ENCODE peak calls at places on chromosomes 7 and 10, in six cellular contexts. W is bronchial epithelial cell, B is Panc1, E is Calu3, X is HL-60, L is AG10803. J is an unnamed sample.

GRCh38 chr7:39099146-39099545 is 121.4 kb downstream of the POU6F2 start:
- DNase-seq in W (no peak), B (no peak), X (no peak), L (no peak), E (no peak), J (no peak)

GRCh38 chr7:100167912-100168323 is 499 bp downstream of the GAL3ST4 start:
- DNase-seq in X (no peak), W (no peak), B (no peak), E (no peak), L (peak), J (no peak)

GRCh38 chr10:131855396-131855762 is 45.4 kb upstream of the PPP2R2D start:
- DNase-seq in X (no peak), E (no peak), B (no peak), L (no peak), W (no peak), J (no peak)

GRCh38 chr7:24842449-24843241 is 85.4 kb upstream of the GSDME start:
- DNase-seq in B (no peak), W (no peak), L (no peak), E (peak), X (no peak), J (no peak)

GRCh38 chr10:124229516-124230051 is 136.2 kb upstream of the CHST15 start:
- DNase-seq in B (no peak), E (no peak), W (no peak), L (no peak), X (no peak), J (no peak)

GRCh38 chr7:158726277-158726807 is 21.7 kb upstream of the NCAPG2 start:
- DNase-seq in L (no peak), W (no peak), B (no peak), E (no peak), X (no peak), J (no peak)

GRCh38 chr10:74039561-74040145 is 41.7 kb downstream of the VCL start:
- DNase-seq in E (no peak), L (peak), X (peak), W (no peak), B (no peak), J (no peak)

GRCh38 chr10:100780324-100780723 is 34.9 kb downstream of the PAX2 start:
- DNase-seq in X (no peak), W (no peak), B (no peak), L (no peak), E (no peak), J (no peak)

GRCh38 chr7:107111196-107111595 is 57.6 kb upstream of the HBP1 start:
- DNase-seq in B (no peak), E (no peak), W (no peak), X (no peak), L (no peak), J (no peak)

GRCh38 chr7:117854186-117854585 is 19.1 kb downstream of the CTTNBP2 start:
- DNase-seq in E (no peak), B (no peak), X (no peak), W (no peak), L (no peak), J (no peak)

GRCh38 chr7:50665403-50666123 is 100.4 kb upstream of the DDC start:
- DNase-seq in W (no peak), B (no peak), E (no peak), X (no peak), L (no peak), J (no peak)

GRCh38 chr7:89887489-89887888 is 266.8 kb upstream of the STEAP1 start:
- DNase-seq in E (no peak), W (no peak), X (no peak), B (no peak), L (peak), J (no peak)

GRCh38 chr7:27113991-27114866 is 11.7 kb upstream of the HOXA2 start:
- DNase-seq in B (no peak), E (peak), W (no peak), X (no peak), L (no peak), J (no peak)

GRCh38 chr10:24384954-24385353 is 176.0 kb downstream of the KIAA1217 start:
- DNase-seq in B (no peak), X (no peak), E (no peak), L (no peak), W (no peak), J (no peak)

GRCh38 chr7:23021581-23021980 is 7.7 kb upstream of the HYCC1 start:
- DNase-seq in W (no peak), B (no peak), X (no peak), E (no peak), L (no peak), J (no peak)

GRCh38 chr7:66946545-66946944 is 25.5 kb downstream of the TMEM248 start:
- DNase-seq in W (no peak), L (no peak), B (no peak), E (no peak), X (no peak), J (no peak)

GRCh38 chr10:104478380-104478779 is 124.7 kb downstream of the CFAP58 start:
- DNase-seq in E (no peak), W (no peak), B (no peak), L (no peak), X (no peak), J (no peak)

GRCh38 chr7:132480534-132480933 is 95.7 kb downstream of the PLXNA4 start:
- DNase-seq in L (no peak), E (no peak), B (no peak), X (no peak), W (no peak), J (no peak)

GRCh38 chr10:13099144-13099665 is 758 bp upstream of the OPTN start:
- DNase-seq in L (peak), X (no peak), W (peak), E (peak), B (no peak), J (no peak)

GRCh38 chr7:16904086-16904485 is 22.3 kb upstream of the AGR3 start:
- DNase-seq in X (no peak), E (no peak), W (no peak), L (peak), B (no peak), J (no peak)

GRCh38 chr10:97888641-97889262 is 39.1 kb downstream of the GOLGA7B start:
- DNase-seq in W (peak), L (peak), X (no peak), E (peak), B (no peak), J (no peak)

GRCh38 chr10:75283150-75284096 is 47.7 kb upstream of the COMTD1 start:
- DNase-seq in E (no peak), X (no peak), L (peak), W (no peak), B (no peak), J (no peak)

GRCh38 chr7:145105561-145105960 is 269.7 kb upstream of the TPK1 start:
- DNase-seq in X (no peak), B (no peak), L (no peak), E (no peak), W (no peak), J (no peak)

GRCh38 chr10:77641788-77642397 is 4.3 kb upstream of the KCNMA1 start:
- DNase-seq in W (peak), B (peak), L (peak), E (peak), X (peak), J (no peak)

GRCh38 chr10:101851411-101852116 is 8.0 kb upstream of the KCNIP2 start:
- DNase-seq in B (no peak), E (no peak), W (no peak), X (no peak), L (peak), J (no peak)

GRCh38 chr7:117262546-117262945 is 60.3 kb downstream of the WNT2 start:
- DNase-seq in B (no peak), L (no peak), W (peak), E (no peak), X (no peak), J (no peak)

GRCh38 chr7:17159500-17160037 is 138.9 kb upstream of the AHR start:
- DNase-seq in B (no peak), L (no peak), W (no peak), X (no peak), E (no peak), J (no peak)

GRCh38 chr7:1669954-1670893 is at the start of gene ELFN1:
- DNase-seq in B (no peak), L (peak), E (no peak), X (no peak), W (no peak), J (peak)

GRCh38 chr7:64959072-64959747 is 31.6 kb downstream of the ZNF117 start:
- DNase-seq in B (no peak), L (no peak), E (no peak), W (no peak), X (no peak), J (no peak)

GRCh38 chr7:83271212-83272099 is 108.8 kb upstream of the PCLO start:
- DNase-seq in W (peak), X (no peak), E (no peak), L (peak), B (peak), J (no peak)
- TF ChIP-seq CTCF in W (peak), X (no peak), E (no peak), L (peak), B (peak), J (no peak)

DNA sequence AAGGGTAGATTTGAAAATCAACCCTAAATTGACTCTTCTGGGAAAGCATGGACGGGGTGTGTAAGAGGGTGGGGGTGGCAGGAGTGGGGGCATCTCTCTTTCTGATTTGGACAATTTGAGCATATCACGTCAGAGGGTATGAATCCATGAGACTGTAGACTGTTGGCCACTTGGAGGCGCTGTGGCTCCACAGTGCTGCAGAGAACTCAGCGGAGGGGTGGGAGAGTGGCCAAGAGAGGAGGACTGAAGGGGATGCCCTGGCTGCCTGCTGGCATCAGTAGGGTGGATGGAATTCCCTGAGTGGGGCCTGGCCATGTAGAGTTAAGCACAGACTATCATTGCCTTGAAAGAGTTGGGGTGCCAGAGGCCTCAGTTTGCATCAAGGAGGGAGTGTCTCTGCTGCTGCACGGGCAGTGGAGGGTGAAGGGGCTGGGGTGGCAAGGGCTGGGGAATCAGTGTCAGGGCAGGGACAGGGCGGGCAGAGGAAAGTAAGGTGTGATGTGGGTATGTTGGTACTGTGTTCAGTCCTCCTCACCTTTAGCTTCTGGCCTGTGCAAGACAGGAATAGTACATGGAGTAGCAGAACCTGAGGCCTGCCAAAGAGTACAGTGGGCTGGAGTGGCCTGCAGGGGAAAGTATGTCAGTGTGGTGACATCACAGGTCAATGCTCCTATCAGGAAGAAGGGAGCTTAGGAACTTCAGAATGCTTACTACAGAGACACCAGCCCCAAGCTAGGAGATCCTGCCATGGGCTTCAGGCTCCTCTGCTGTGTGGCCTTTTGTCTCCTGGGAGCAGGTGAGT is 133.5 kb upstream of the PRSS58 start:
- DNase-seq in E (no peak), X (no peak), B (no peak), L (no peak), W (no peak), J (no peak)
- TF ChIP-seq CTCF in E (no peak), X (no peak), B (peak), L (peak), W (peak), J (no peak)

DNA sequence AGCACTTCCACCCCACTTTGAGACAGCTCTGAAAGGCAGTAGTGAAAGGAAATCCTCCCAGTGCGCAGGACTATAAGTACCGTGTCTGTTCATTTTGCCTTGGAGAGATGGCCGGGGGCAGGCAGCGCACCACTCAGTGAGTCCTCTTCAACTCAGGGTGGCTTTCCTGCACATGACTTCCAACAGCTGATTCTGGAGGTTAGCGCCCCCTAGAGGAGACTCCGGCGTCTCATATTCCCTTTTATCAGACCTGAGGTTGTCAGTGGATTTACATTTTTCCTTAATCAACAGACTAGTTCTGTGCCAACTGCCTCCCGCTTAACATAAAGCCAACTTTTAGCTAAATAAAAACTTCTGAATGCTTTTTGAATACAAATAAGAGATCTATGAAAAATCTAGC is 101.0 kb downstream of the HERPUD2 start:
- DNase-seq in X (no peak), L (no peak), E (peak), W (no peak), B (no peak), J (no peak)
- TF ChIP-seq CTCF in X (peak), L (peak), E (peak), W (peak), B (peak), J (no peak)

GRCh38 chr10:50310560-50311174 is 59.4 kb upstream of the ASAH2 start:
- DNase-seq in L (no peak), W (peak), B (peak), X (peak), E (peak), J (no peak)
- TF ChIP-seq CTCF in L (peak), W (peak), B (peak), X (peak), E (no peak), J (no peak)

GRCh38 chr10:31188792-31189406 is 130.1 kb upstream of the ZEB1 start:
- DNase-seq in B (no peak), X (no peak), E (no peak), L (peak), W (no peak), J (no peak)

GRCh38 chr10:31187607-31188210 is 131.3 kb upstream of the ZEB1 start:
- DNase-seq in X (no peak), W (no peak), L (no peak), E (no peak), B (no peak), J (no peak)

GRCh38 chr10:31190488-31190887 is 128.5 kb upstream of the ZEB1 start:
- DNase-seq in E (no peak), L (no peak), B (no peak), X (no peak), W (no peak), J (no peak)

GRCh38 chr10:31187182-31187581 is 131.8 kb upstream of the ZEB1 start:
- DNase-seq in W (no peak), X (no peak), L (no peak), E (no peak), B (no peak), J (no peak)

GRCh38 chr10:31186225-31187010 is 132.6 kb upstream of the ZEB1 start:
- DNase-seq in E (peak), X (no peak), L (peak), W (no peak), B (no peak), J (no peak)
- TF ChIP-seq CTCF in E (no peak), X (no peak), L (no peak), W (peak), B (no peak), J (no peak)

DNA sequence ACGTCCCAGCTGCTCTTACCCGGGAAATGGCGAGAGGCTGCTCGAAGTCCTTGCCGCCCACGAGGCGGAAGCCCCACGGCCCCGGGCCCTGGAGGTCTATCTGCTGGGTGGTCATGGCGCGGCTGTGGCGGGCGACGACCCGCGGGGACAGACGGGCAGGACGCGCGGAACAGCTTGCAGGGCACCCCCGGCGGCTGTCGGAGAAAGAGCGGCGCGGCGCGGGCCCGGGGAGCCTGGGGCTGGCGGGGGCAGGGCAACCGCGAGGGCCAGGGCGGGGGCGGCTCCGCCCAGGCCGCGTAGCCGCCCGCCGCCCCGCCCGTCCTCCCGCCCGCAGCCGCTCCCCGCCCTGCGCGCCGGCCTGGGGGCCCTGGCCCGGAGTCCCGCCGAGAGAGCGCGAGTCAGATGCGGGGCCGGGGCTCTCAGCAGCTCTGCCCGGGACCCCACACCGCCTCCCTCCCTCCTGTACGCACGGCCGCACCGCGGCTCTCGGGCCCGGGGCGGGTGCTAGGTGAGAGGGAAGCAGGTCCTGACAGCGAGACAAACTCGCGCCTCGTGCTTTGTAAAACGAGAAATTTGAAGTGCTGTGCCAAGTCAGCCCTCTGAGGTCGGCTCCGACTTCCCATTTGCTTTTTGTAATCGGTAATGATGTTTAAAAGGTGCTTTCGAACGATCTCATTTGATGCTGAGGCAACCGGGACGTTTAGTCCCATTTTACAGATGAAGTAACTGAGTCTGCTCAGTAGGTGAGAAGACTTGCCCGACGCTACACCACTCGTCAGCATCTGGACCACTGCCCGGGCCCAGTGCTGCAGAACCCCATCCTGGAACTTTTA is at the start of gene PDLIM1:
- DNase-seq in B (no peak), X (no peak), L (peak), W (no peak), E (peak), J (peak)
- TF ChIP-seq CTCF in B (no peak), X (no peak), L (no peak), W (peak), E (no peak), J (no peak)

GRCh38 chr10:44805461-44806210 is 105.5 kb upstream of the TMEM72 start:
- DNase-seq in X (no peak), W (no peak), B (no peak), E (no peak), L (no peak), J (no peak)

GRCh38 chr10:44801383-44802327 is 109.5 kb upstream of the TMEM72 start:
- DNase-seq in B (no peak), X (no peak), E (peak), W (peak), L (peak), J (no peak)

GRCh38 chr10:44804661-44805060 is 106.5 kb upstream of the TMEM72 start:
- DNase-seq in L (peak), B (no peak), E (no peak), X (no peak), W (no peak), J (no peak)

GRCh38 chr10:44806895-44807294 is 104.2 kb upstream of the TMEM72 start:
- DNase-seq in E (no peak), W (no peak), B (no peak), L (peak), X (no peak), J (no peak)

DNA sequence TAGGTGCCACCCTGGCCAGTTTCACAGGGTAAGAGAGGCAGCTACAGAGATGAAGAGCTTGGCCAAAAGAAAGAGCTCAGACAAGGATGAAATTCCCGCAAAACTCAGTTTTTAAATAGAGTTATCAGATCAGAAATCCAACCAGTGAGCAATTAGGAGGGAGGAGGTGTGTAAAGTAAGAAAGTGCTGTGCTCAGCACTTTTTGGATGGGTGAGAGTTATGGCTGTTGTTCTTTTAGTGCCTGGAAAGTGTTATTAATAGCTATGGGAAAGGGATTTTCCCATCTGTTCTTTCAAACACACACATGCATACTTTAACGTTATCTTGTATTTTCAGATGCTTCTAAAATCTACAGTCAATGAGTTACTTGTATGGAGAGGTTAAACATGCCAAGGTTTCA is 107.3 kb upstream of the TMEM72 start:
- DNase-seq in X (no peak), W (no peak), L (no peak), B (no peak), E (no peak), J (no peak)
- TF ChIP-seq CTCF in X (no peak), W (no peak), L (no peak), B (no peak), E (no peak), J (no peak)